ENCODE peak calls at places on chromosomes 3 and 15, in nine cellular contexts. O, E, K, V, H, Z, D, J and F are unnamed samples.

GRCh38 chr15:68593826-68594532 is 15.2 kb downstream of the CORO2B start:
- DNase-seq in H (no peak), J (no peak), D (no peak), Z (no peak), K (no peak), O (no peak), E (no peak), V (no peak), F (no peak)

GRCh38 chr3:1406250-1406649 is 313.4 kb downstream of the CNTN6 start:
- DNase-seq in J (no peak), Z (no peak), O (no peak), V (no peak), H (no peak), K (no peak), D (no peak), E (no peak), F (no peak)

GRCh38 chr3:182725372-182726251 is 67.7 kb upstream of the ATP11B start:
- DNase-seq in K (no peak), D (peak), V (peak), H (no peak), E (no peak), O (no peak), Z (no peak), J (peak), F (no peak)

GRCh38 chr3:149018247-149018646 is 26.9 kb downstream of the GYG1 start:
- DNase-seq in E (no peak), K (no peak), V (no peak), Z (no peak), J (no peak), H (no peak), D (no peak), O (no peak), F (no peak)

GRCh38 chr3:24060055-24060454 is 115.0 kb downstream of the NR1D2 start:
- DNase-seq in D (peak), O (no peak), J (peak), K (no peak), Z (no peak), V (peak), E (peak), H (no peak), F (no peak)

GRCh38 chr3:48996640-48997039 is 6.6 kb downstream of the P4HTM start:
- DNase-seq in E (no peak), K (no peak), Z (no peak), O (no peak), D (no peak), V (no peak), J (no peak), H (no peak), F (no peak)

GRCh38 chr3:107729686-107730085 is 206.9 kb downstream of the BBX start:
- DNase-seq in D (no peak), J (no peak), K (no peak), E (no peak), H (no peak), O (no peak), V (no peak), Z (no peak), F (no peak)

GRCh38 chr15:85397151-85397550 is 16.7 kb downstream of the AKAP13 start:
- DNase-seq in D (no peak), K (no peak), E (no peak), V (no peak), Z (no peak), J (no peak), H (no peak), O (no peak), F (no peak)